ENCODE peak calls at places on chromosomes 12 and 14, in six cellular contexts. I, T, S, U, A and V are unnamed samples.
A peak's percentile ranks its signal among the peaks of the same experiment; 100 is the strongest.

GRCh38 chr14:47675489-47676300 is at the start of gene MDGA2:
- DNase-seq in I (no peak), T (peak; percentile 56), S (peak; percentile 77), U (peak; percentile 74), A (peak; percentile 82), V (peak; percentile 54)

GRCh38 chr14:103735022-103735421 is 19.4 kb downstream of the ZFYVE21 start:
- DNase-seq in I (no peak), T (no peak), S (no peak), U (no peak), A (no peak), V (no peak)

GRCh38 chr14:54606631-54607133 is 39.8 kb downstream of the SAMD4A start:
- DNase-seq in I (peak; percentile 83), T (no peak), S (no peak), U (peak; percentile 74), A (no peak), V (no peak)

GRCh38 chr12:61956545-61956944 is 303.7 kb upstream of the USP15 start:
- DNase-seq in I (no peak), T (no peak), S (no peak), U (no peak), A (no peak), V (no peak)

GRCh38 chr12:7142057-7142644 is 12.0 kb downstream of the CLSTN3 start:
- DNase-seq in I (peak; percentile 39), T (peak; percentile 39), S (peak; percentile 76), U (peak; percentile 59), A (peak; percentile 81), V (peak; percentile 85)

GRCh38 chr14:91363776-91364523 is 53.7 kb downstream of the CCDC88C start:
- DNase-seq in I (no peak), T (no peak), S (no peak), U (no peak), A (no peak), V (no peak)

GRCh38 chr14:71918955-71919354 is 13.3 kb upstream of the RGS6 start:
- DNase-seq in I (no peak), T (peak; percentile 24), S (peak; percentile 79), U (no peak), A (peak; percentile 60), V (no peak)

GRCh38 chr12:69509308-69509736 is 39.1 kb downstream of the FRS2 start:
- DNase-seq in I (peak; percentile 46), T (no peak), S (peak; percentile 39), U (peak; percentile 49), A (no peak), V (no peak)

GRCh38 chr14:68856572-68856971 is 63.7 kb upstream of the ZFP36L1 start:
- DNase-seq in I (no peak), T (no peak), S (no peak), U (no peak), A (no peak), V (peak; percentile 1)

GRCh38 chr12:15179672-15180071 is 41.5 kb downstream of the RERG start:
- DNase-seq in I (no peak), T (no peak), S (no peak), U (no peak), A (no peak), V (no peak)

GRCh38 chr14:52267501-52268190 is at the start of gene PTGDR:
- DNase-seq in I (no peak), T (peak; percentile 30), S (peak; percentile 57), U (peak; percentile 21), A (peak; percentile 59), V (peak; percentile 80)

GRCh38 chr14:90495357-90496276 is 98.8 kb downstream of the CALM1 start:
- DNase-seq in I (peak; percentile 75), T (peak; percentile 88), S (peak; percentile 90), U (peak; percentile 75), A (peak; percentile 84), V (no peak)

GRCh38 chr14:90505531-90505930 is 108.7 kb downstream of the CALM1 start:
- DNase-seq in I (no peak), T (no peak), S (no peak), U (no peak), A (no peak), V (no peak)

GRCh38 chr12:63103489-63104131 is 47.4 kb downstream of the AVPR1A start:
- DNase-seq in I (peak; percentile 23), T (no peak), S (peak; percentile 25), U (peak; percentile 25), A (no peak), V (no peak)

GRCh38 chr14:106841701-106842100 is 1315.3 kb downstream of the TMEM121 start:
- DNase-seq in I (no peak), T (no peak), S (no peak), U (no peak), A (no peak), V (no peak)

GRCh38 chr12:46402451-46402850 is 29.9 kb upstream of the SLC38A2 start:
- DNase-seq in I (peak; percentile 81), T (no peak), S (no peak), U (peak; percentile 78), A (no peak), V (no peak)

GRCh38 chr14:39419272-39419671 is 13.0 kb downstream of the FBXO33 start:
- DNase-seq in I (no peak), T (no peak), S (no peak), U (no peak), A (no peak), V (no peak)

GRCh38 chr12:117125275-117125613 is 26.0 kb upstream of the TESC start:
- DNase-seq in I (peak; percentile 24), T (no peak), S (no peak), U (peak; percentile 70), A (no peak), V (no peak)

GRCh38 chr12:31220633-31221565 is 105.1 kb downstream of the SINHCAF start:
- DNase-seq in I (peak; percentile 17), T (no peak), S (peak; percentile 57), U (peak; percentile 92), A (no peak), V (no peak)

GRCh38 chr12:28500373-28501024 is 310.2 kb downstream of the CCDC91 start:
- DNase-seq in I (peak; percentile 62), T (no peak), S (no peak), U (no peak), A (no peak), V (no peak)

GRCh38 chr14:23099212-23099861 is 4.0 kb downstream of the C14orf119 start:
- DNase-seq in I (no peak), T (no peak), S (no peak), U (no peak), A (no peak), V (no peak)

GRCh38 chr12:42187799-42188198 is 43.1 kb upstream of the GXYLT1 start:
- DNase-seq in I (no peak), T (no peak), S (no peak), U (no peak), A (no peak), V (no peak)

GRCh38 chr12:50195832-50196231 is 28.7 kb upstream of the CERS5 start:
- DNase-seq in I (no peak), T (no peak), S (no peak), U (no peak), A (no peak), V (no peak)

GRCh38 chr12:111359231-111359913 is 9.5 kb downstream of the PHETA1 start:
- DNase-seq in I (no peak), T (no peak), S (no peak), U (peak; percentile 5), A (no peak), V (no peak)

GRCh38 chr14:75042040-75042439 is 9.2 kb downstream of the MLH3 start:
- DNase-seq in I (no peak), T (no peak), S (no peak), U (peak; percentile 58), A (no peak), V (no peak)

GRCh38 chr12:125187780-125188741 is 122.8 kb downstream of the AACS start:
- DNase-seq in I (no peak), T (no peak), S (no peak), U (no peak), A (peak; percentile 84), V (peak; percentile 67)

GRCh38 chr12:122123051-122123760 is 44.6 kb downstream of the MLXIP start:
- DNase-seq in I (peak; percentile 66), T (peak; percentile 84), S (peak; percentile 84), U (peak; percentile 78), A (peak; percentile 82), V (no peak)

GRCh38 chr12:122125452-122126341 is 47.1 kb downstream of the MLXIP start:
- DNase-seq in I (no peak), T (no peak), S (no peak), U (no peak), A (no peak), V (no peak)

GRCh38 chr12:122126342-122126635 is 47.7 kb downstream of the IL31 start:
- DNase-seq in I (no peak), T (no peak), S (no peak), U (no peak), A (no peak), V (no peak)

GRCh38 chr12:122123761-122124145 is 45.2 kb downstream of the MLXIP start:
- DNase-seq in I (no peak), T (no peak), S (no peak), U (no peak), A (no peak), V (no peak)

GRCh38 chr12:122124370-122124769 is 45.8 kb downstream of the MLXIP start:
- DNase-seq in I (no peak), T (no peak), S (no peak), U (no peak), A (no peak), V (no peak)
- H3K27ac ChIP-seq in I (no peak overlapping the region), T (no peak overlapping the region), S (no peak overlapping the region), U (no peak overlapping the region), A (no peak overlapping the region), V (no peak overlapping the region)

GRCh38 chr14:50013934-50014333 is 102.4 kb downstream of the VCPKMT start:
- DNase-seq in I (no peak), T (no peak), S (no peak), U (no peak), A (no peak), V (no peak)
- H2BK120ac ChIP-seq in I (no peak overlapping the region), T (no peak overlapping the region), S (no peak overlapping the region), U (no peak overlapping the region), A (no peak overlapping the region), V (no peak overlapping the region)

GRCh38 chr14:102187044-102187443 is 47.3 kb downstream of the WDR20 start:
- DNase-seq in I (peak; percentile 87), T (no peak), S (no peak), U (peak; percentile 87), A (no peak), V (no peak)
- H3K27ac ChIP-seq in I (peak overlapping the region; percentile 28), T (no peak overlapping the region), S (peak overlapping the region; percentile 37), U (peak overlapping the region; percentile 59), A (no peak overlapping the region), V (no peak overlapping the region)

GRCh38 chr12:122435186-122435585 is 12.7 kb upstream of the CLIP1 start:
- DNase-seq in I (no peak), T (no peak), S (no peak), U (no peak), A (no peak), V (no peak)

DNA sequence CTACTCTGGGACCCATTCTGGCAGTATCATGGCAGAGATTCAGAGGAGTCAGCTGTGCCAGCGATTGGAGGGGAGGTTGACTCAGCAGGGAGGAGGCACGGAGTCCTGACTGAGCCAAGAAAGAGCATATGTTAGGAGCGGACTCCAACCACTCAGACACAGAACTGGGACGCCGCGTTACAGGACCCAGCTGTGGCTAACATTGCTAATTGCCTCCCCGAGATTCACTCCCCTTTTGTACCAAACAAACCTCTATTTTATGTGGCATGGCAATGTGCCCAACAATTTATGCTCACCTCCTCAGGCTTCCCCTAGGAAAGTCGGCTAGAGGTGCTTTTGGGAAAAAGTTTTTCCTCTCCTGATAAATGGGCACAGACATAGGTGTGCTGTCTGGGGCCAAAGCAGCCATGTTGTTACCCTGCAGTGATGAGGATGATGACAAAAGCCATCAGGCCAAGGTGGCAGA is 15.2 kb upstream of the CLIP1 start:
- DNase-seq in I (peak; percentile 84), T (no peak), S (no peak), U (no peak), A (no peak), V (no peak)
- H2BK120ac ChIP-seq in I (peak overlapping the region; percentile 36), T (no peak overlapping the region), S (no peak overlapping the region), U (no peak overlapping the region), A (no peak overlapping the region), V (no peak overlapping the region)

GRCh38 chr12:65536876-65537661 is 258.6 kb downstream of the MSRB3 start:
- DNase-seq in I (peak; percentile 100), T (no peak), S (peak; percentile 25), U (peak; percentile 100), A (no peak), V (no peak)
- H3K27ac ChIP-seq in I (peak overlapping the region; percentile 76), T (no peak overlapping the region), S (no peak overlapping the region), U (peak overlapping the region; percentile 97), A (no peak overlapping the region), V (no peak overlapping the region)